ENCODE peak calls at places on chromosome 6, in nine cellular contexts. One of them, this sample, is unnamed.

GRCh38 chr6:34793877-34794276 is 2.0 kb downstream of the BLTP3A start:
- DNase-seq in HepG2: no peak
- DNase-seq in upper lobe of left lung: no peak
- DNase-seq in transverse colon: no peak
- DNase-seq in GM12878: no peak
- DNase-seq in sigmoid colon: no peak
- DNase-seq in SK-N-SH: no peak
- DNase-seq in stomach: no peak
- DNase-seq in tibial nerve: no peak
- DNase-seq in this sample: no peak

GRCh38 chr6:33815854-33816253 is 12.1 kb upstream of the MLN start:
- DNase-seq in transverse colon: no peak
- DNase-seq in tibial nerve: no peak
- DNase-seq in sigmoid colon: no peak
- DNase-seq in GM12878: no peak
- DNase-seq in stomach: no peak
- DNase-seq in SK-N-SH: peak; percentile 87
- DNase-seq in HepG2: no peak
- DNase-seq in upper lobe of left lung: no peak
- DNase-seq in this sample: no peak

GRCh38 chr6:42569102-42570028 is 5.5 kb downstream of the UBR2 start:
- DNase-seq in sigmoid colon: no peak
- DNase-seq in transverse colon: no peak
- DNase-seq in upper lobe of left lung: no peak
- DNase-seq in SK-N-SH: no peak
- DNase-seq in GM12878: no peak
- DNase-seq in HepG2: no peak
- DNase-seq in stomach: no peak
- DNase-seq in tibial nerve: no peak
- DNase-seq in this sample: no peak

GRCh38 chr6:149580880-149581279 is 14.7 kb downstream of the GINM1 start:
- DNase-seq in upper lobe of left lung: no peak
- DNase-seq in sigmoid colon: no peak
- DNase-seq in SK-N-SH: no peak
- DNase-seq in HepG2: no peak
- DNase-seq in tibial nerve: no peak
- DNase-seq in stomach: no peak
- DNase-seq in GM12878: no peak
- DNase-seq in transverse colon: no peak
- DNase-seq in this sample: no peak

GRCh38 chr6:167130008-167130677 is 7.2 kb downstream of the CCR6 start:
- DNase-seq in SK-N-SH: no peak
- DNase-seq in upper lobe of left lung: no peak
- DNase-seq in sigmoid colon: no peak
- DNase-seq in transverse colon: no peak
- DNase-seq in stomach: no peak
- DNase-seq in tibial nerve: no peak
- DNase-seq in GM12878: no peak
- DNase-seq in HepG2: no peak
- DNase-seq in this sample: no peak

GRCh38 chr6:118660218-118660569 is 8.8 kb upstream of the CEP85L start:
- DNase-seq in GM12878: no peak
- DNase-seq in stomach: no peak
- DNase-seq in SK-N-SH: peak; percentile 71
- DNase-seq in tibial nerve: no peak
- DNase-seq in HepG2: no peak
- DNase-seq in upper lobe of left lung: no peak
- DNase-seq in transverse colon: no peak
- DNase-seq in sigmoid colon: no peak
- DNase-seq in this sample: no peak

GRCh38 chr6:31652925-31653724 is 664 bp upstream of the BAG6 start:
- DNase-seq in upper lobe of left lung: peak; percentile 80
- DNase-seq in tibial nerve: peak; percentile 91
- DNase-seq in transverse colon: peak; percentile 91
- DNase-seq in HepG2: peak; percentile 98
- DNase-seq in stomach: peak; percentile 89
- DNase-seq in SK-N-SH: peak; percentile 87
- DNase-seq in GM12878: no peak
- DNase-seq in sigmoid colon: peak; percentile 95
- DNase-seq in this sample: peak; percentile 89

GRCh38 chr6:13846841-13847240 is 32.5 kb upstream of the MCUR1 start:
- DNase-seq in SK-N-SH: peak; percentile 53
- DNase-seq in HepG2: peak; percentile 65
- DNase-seq in upper lobe of left lung: no peak
- DNase-seq in transverse colon: no peak
- DNase-seq in tibial nerve: no peak
- DNase-seq in sigmoid colon: no peak
- DNase-seq in GM12878: no peak
- DNase-seq in stomach: no peak
- DNase-seq in this sample: no peak

GRCh38 chr6:147973806-147974205 is 368.8 kb upstream of the SASH1 start:
- DNase-seq in stomach: no peak
- DNase-seq in HepG2: no peak
- DNase-seq in sigmoid colon: no peak
- DNase-seq in SK-N-SH: no peak
- DNase-seq in transverse colon: no peak
- DNase-seq in tibial nerve: no peak
- DNase-seq in upper lobe of left lung: no peak
- DNase-seq in GM12878: no peak
- DNase-seq in this sample: no peak

GRCh38 chr6:25576920-25577319 is 75.1 kb upstream of the SCGN start:
- DNase-seq in stomach: no peak
- DNase-seq in tibial nerve: peak; percentile 17
- DNase-seq in GM12878: no peak
- DNase-seq in upper lobe of left lung: no peak
- DNase-seq in sigmoid colon: no peak
- DNase-seq in HepG2: no peak
- DNase-seq in transverse colon: no peak
- DNase-seq in SK-N-SH: no peak
- DNase-seq in this sample: no peak

GRCh38 chr6:1716396-1716795 is 106.7 kb downstream of the FOXC1 start:
- DNase-seq in SK-N-SH: no peak
- DNase-seq in tibial nerve: no peak
- DNase-seq in stomach: no peak
- DNase-seq in sigmoid colon: peak; percentile 29
- DNase-seq in transverse colon: no peak
- DNase-seq in GM12878: no peak
- DNase-seq in HepG2: no peak
- DNase-seq in upper lobe of left lung: no peak
- DNase-seq in this sample: no peak

GRCh38 chr6:44096615-44097014 is 30.6 kb downstream of the MRPL14 start:
- DNase-seq in stomach: peak; percentile 83
- DNase-seq in SK-N-SH: peak; percentile 86
- DNase-seq in upper lobe of left lung: no peak
- DNase-seq in GM12878: peak; percentile 27
- DNase-seq in tibial nerve: peak; percentile 77
- DNase-seq in transverse colon: peak; percentile 81
- DNase-seq in HepG2: peak; percentile 77
- DNase-seq in sigmoid colon: peak; percentile 87
- DNase-seq in this sample: peak; percentile 77

GRCh38 chr6:170036916-170037315 is 254.0 kb downstream of the DLL1 start:
- DNase-seq in SK-N-SH: no peak
- DNase-seq in upper lobe of left lung: no peak
- DNase-seq in tibial nerve: no peak
- DNase-seq in sigmoid colon: peak; percentile 37
- DNase-seq in HepG2: no peak
- DNase-seq in transverse colon: peak; percentile 7
- DNase-seq in GM12878: no peak
- DNase-seq in stomach: peak; percentile 10
- DNase-seq in this sample: no peak

GRCh38 chr6:123681957-123682462 is 45.3 kb upstream of the TRDN start:
- DNase-seq in tibial nerve: no peak
- DNase-seq in stomach: no peak
- DNase-seq in upper lobe of left lung: no peak
- DNase-seq in sigmoid colon: no peak
- DNase-seq in HepG2: no peak
- DNase-seq in transverse colon: no peak
- DNase-seq in SK-N-SH: no peak
- DNase-seq in GM12878: no peak
- DNase-seq in this sample: no peak

GRCh38 chr6:130697661-130698535 is 129.3 kb upstream of the SMLR1 start:
- DNase-seq in transverse colon: peak; percentile 27
- DNase-seq in tibial nerve: peak; percentile 65
- DNase-seq in upper lobe of left lung: no peak
- DNase-seq in stomach: peak; percentile 40
- DNase-seq in GM12878: peak; percentile 28
- DNase-seq in SK-N-SH: peak; percentile 10
- DNase-seq in HepG2: peak; percentile 30
- DNase-seq in sigmoid colon: no peak
- DNase-seq in this sample: peak; percentile 47

GRCh38 chr6:156686429-156686939 is 90.7 kb upstream of the ARID1B start:
- DNase-seq in tibial nerve: no peak
- DNase-seq in upper lobe of left lung: no peak
- DNase-seq in GM12878: no peak
- DNase-seq in stomach: peak; percentile 37
- DNase-seq in transverse colon: peak; percentile 51
- DNase-seq in SK-N-SH: peak; percentile 69
- DNase-seq in HepG2: peak; percentile 70
- DNase-seq in sigmoid colon: peak; percentile 66
- DNase-seq in this sample: no peak

GRCh38 chr6:32588156-32588555 is 1.5 kb downstream of the HLA-DRB1 start:
- DNase-seq in tibial nerve: no peak
- DNase-seq in sigmoid colon: no peak
- DNase-seq in stomach: no peak
- DNase-seq in SK-N-SH: no peak
- DNase-seq in GM12878: no peak
- DNase-seq in transverse colon: no peak
- DNase-seq in upper lobe of left lung: no peak
- DNase-seq in HepG2: no peak
- DNase-seq in this sample: no peak

GRCh38 chr6:44067760-44068139 is 59.5 kb downstream of the MRPL14 start:
- DNase-seq in tibial nerve: no peak
- DNase-seq in GM12878: no peak
- DNase-seq in HepG2: no peak
- DNase-seq in transverse colon: no peak
- DNase-seq in stomach: no peak
- DNase-seq in SK-N-SH: no peak
- DNase-seq in sigmoid colon: no peak
- DNase-seq in upper lobe of left lung: no peak
- DNase-seq in this sample: no peak

GRCh38 chr6:75751443-75751842 is 2.4 kb downstream of the MYO6 start:
- DNase-seq in sigmoid colon: no peak
- DNase-seq in upper lobe of left lung: no peak
- DNase-seq in SK-N-SH: no peak
- DNase-seq in stomach: no peak
- DNase-seq in tibial nerve: no peak
- DNase-seq in GM12878: no peak
- DNase-seq in HepG2: no peak
- DNase-seq in transverse colon: no peak
- DNase-seq in this sample: no peak

DNA sequence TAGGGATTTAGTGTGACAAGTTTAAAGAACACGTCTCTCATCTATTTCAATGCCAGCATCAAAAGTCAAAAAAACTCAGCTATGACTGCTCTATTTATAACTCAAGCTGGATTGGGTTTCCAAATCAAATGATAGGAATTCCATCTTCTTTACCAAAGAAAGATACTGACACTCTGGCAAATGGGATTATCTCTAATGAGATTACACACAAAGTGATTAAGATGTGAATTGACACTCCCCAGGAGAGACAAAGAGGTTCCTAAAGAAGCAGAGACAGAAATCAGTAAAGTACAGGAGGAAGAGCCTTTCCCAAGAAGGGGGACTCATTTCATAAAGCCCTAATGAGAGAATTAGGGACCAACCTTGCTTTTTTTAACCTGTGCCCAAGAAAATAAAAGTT is 92.1 kb downstream of the ID4 start:
- DNase-seq in transverse colon: no peak
- DNase-seq in GM12878: no peak
- DNase-seq in tibial nerve: no peak
- DNase-seq in SK-N-SH: no peak
- DNase-seq in upper lobe of left lung: no peak
- DNase-seq in stomach: no peak
- DNase-seq in HepG2: no peak
- DNase-seq in sigmoid colon: no peak
- DNase-seq in this sample: no peak
- TF ChIP-seq EP300 in transverse colon: no peak
- TF ChIP-seq EP300 in GM12878: no peak
- TF ChIP-seq EP300 in tibial nerve: no peak
- TF ChIP-seq EP300 in SK-N-SH: no peak
- TF ChIP-seq EP300 in upper lobe of left lung: no peak
- TF ChIP-seq EP300 in stomach: no peak
- TF ChIP-seq EP300 in HepG2: no peak
- TF ChIP-seq EP300 in sigmoid colon: no peak
- TF ChIP-seq EP300 in this sample: no peak

GRCh38 chr6:113735487-113735886 is 121.7 kb upstream of the MARCKS start:
- DNase-seq in HepG2: no peak
- DNase-seq in SK-N-SH: no peak
- DNase-seq in sigmoid colon: no peak
- DNase-seq in upper lobe of left lung: no peak
- DNase-seq in transverse colon: no peak
- DNase-seq in tibial nerve: no peak
- DNase-seq in stomach: no peak
- DNase-seq in GM12878: no peak
- DNase-seq in this sample: no peak
- H3K36me3 ChIP-seq in HepG2: no peaks in the 10 kb centered on the region
- H3K36me3 ChIP-seq in SK-N-SH: no peaks in the 10 kb centered on the region
- H3K36me3 ChIP-seq in sigmoid colon: no peaks in the 10 kb centered on the region
- H3K36me3 ChIP-seq in upper lobe of left lung: no peaks in the 10 kb centered on the region
- H3K36me3 ChIP-seq in transverse colon: no peaks in the 10 kb centered on the region
- H3K36me3 ChIP-seq in tibial nerve: no peaks in the 10 kb centered on the region
- H3K36me3 ChIP-seq in stomach: no peaks in the 10 kb centered on the region
- H3K36me3 ChIP-seq in GM12878: no peaks in the 10 kb centered on the region
- H3K36me3 ChIP-seq in this sample: no peaks in the 10 kb centered on the region

DNA sequence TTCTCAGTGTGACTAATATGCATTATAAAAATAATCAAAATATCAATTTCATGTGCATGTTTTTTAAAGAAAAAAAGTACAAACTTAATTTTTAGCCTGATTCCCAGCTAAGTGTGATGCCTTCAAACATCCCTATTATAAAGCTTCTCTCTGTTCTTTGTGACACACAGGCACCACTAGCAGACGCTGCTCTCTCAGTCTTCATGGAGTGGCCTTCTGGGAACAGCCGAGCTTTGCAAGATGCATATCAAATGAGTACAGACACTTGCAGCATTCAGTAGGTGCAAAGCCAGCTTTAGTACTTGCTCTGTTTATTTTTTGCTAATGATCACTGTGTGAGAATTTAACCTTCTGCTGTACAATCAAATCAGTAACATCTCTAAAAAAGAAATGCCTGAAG is 340.0 kb downstream of the ADGRB3 start:
- DNase-seq in GM12878: no peak
- DNase-seq in transverse colon: no peak
- DNase-seq in upper lobe of left lung: no peak
- DNase-seq in tibial nerve: no peak
- DNase-seq in HepG2: no peak
- DNase-seq in sigmoid colon: no peak
- DNase-seq in stomach: no peak
- DNase-seq in SK-N-SH: peak; percentile 38
- DNase-seq in this sample: no peak
- TF ChIP-seq EP300 in GM12878: no peak
- TF ChIP-seq EP300 in transverse colon: no peak
- TF ChIP-seq EP300 in upper lobe of left lung: no peak
- TF ChIP-seq EP300 in tibial nerve: no peak
- TF ChIP-seq EP300 in HepG2: no peak
- TF ChIP-seq EP300 in sigmoid colon: no peak
- TF ChIP-seq EP300 in stomach: no peak
- TF ChIP-seq EP300 in SK-N-SH: no peak
- TF ChIP-seq EP300 in this sample: no peak

DNA sequence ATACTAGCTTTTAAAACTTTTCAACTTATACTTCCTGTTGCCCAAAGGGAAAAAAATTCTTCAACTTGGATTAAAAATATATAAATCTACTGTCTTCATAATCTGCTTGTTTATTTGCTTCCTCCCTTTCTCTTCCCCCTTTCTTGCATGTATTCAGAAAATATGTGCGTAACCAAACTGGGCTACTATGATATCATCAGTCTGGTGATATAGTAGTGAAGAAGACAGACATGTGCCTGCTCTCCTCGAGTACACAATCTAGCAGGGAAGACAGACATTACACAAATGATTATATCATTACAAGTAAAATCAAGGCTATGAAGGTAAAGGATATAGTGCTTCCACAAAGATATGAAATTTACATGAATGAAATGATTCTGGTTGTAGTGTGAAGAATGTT is 31.0 kb downstream of the IBTK start:
- DNase-seq in tibial nerve: no peak
- DNase-seq in transverse colon: no peak
- DNase-seq in stomach: no peak
- DNase-seq in SK-N-SH: no peak
- DNase-seq in upper lobe of left lung: no peak
- DNase-seq in sigmoid colon: no peak
- DNase-seq in HepG2: no peak
- DNase-seq in GM12878: no peak
- DNase-seq in this sample: no peak
- H3K36me3 ChIP-seq in tibial nerve: no peaks in the 10 kb centered on the region
- H3K36me3 ChIP-seq in transverse colon: peaks cover 78% of the 10 kb centered on the region
- H3K36me3 ChIP-seq in stomach: peaks cover 96% of the 10 kb centered on the region
- H3K36me3 ChIP-seq in SK-N-SH: peaks cover 66% of the 10 kb centered on the region
- H3K36me3 ChIP-seq in upper lobe of left lung: peaks cover 87% of the 10 kb centered on the region
- H3K36me3 ChIP-seq in sigmoid colon: peaks cover 12% of the 10 kb centered on the region
- H3K36me3 ChIP-seq in HepG2: peaks cover 10% of the 10 kb centered on the region
- H3K36me3 ChIP-seq in GM12878: peaks cover 3% of the 10 kb centered on the region
- H3K36me3 ChIP-seq in this sample: no peaks in the 10 kb centered on the region

This sample was measured in ovary.